ENCODE peak calls at places on chromosomes 6 and 20, in eight cellular contexts. W is ovary, D is omental fat pad, R is coronary artery, Z is fibroblast of the aortic adventitia, B is astrocyte of the cerebellum, Y is AG09319, E is lung. A is an unnamed sample.

GRCh38 chr6:45617441-45617840 is 239.7 kb upstream of the SUPT3H start:
- DNase-seq in W (no peak), D (no peak), R (no peak), Z (no peak), B (peak; percentile 61), Y (no peak), E (no peak), A (no peak)

GRCh38 chr6:116314878-116315277 is 35.1 kb upstream of the TSPYL1 start:
- DNase-seq in W (no peak), D (no peak), R (no peak), Z (no peak), B (no peak), Y (no peak), E (no peak), A (no peak)

GRCh38 chr6:113148576-113148975 is 708.6 kb upstream of the MARCKS start:
- DNase-seq in W (no peak), D (no peak), R (no peak), Z (peak; percentile 60), B (no peak), Y (no peak), E (no peak), A (no peak)

GRCh38 chr6:98843274-98844243 is 9.2 kb downstream of the POU3F2 start:
- DNase-seq in W (no peak), D (no peak), R (no peak), Z (no peak), B (no peak), Y (no peak), E (no peak), A (peak; percentile 62)

GRCh38 chr6:149212202-149212601 is 105.3 kb upstream of the TAB2 start:
- DNase-seq in W (no peak), D (no peak), R (no peak), Z (no peak), B (no peak), Y (no peak), E (no peak), A (no peak)

GRCh38 chr6:125528614-125529013 is 220.8 kb upstream of the HEY2 start:
- DNase-seq in W (no peak), D (no peak), R (no peak), Z (no peak), B (no peak), Y (no peak), E (no peak), A (no peak)

GRCh38 chr20:52047811-52048302 is 143.7 kb downstream of the ZFP64 start:
- DNase-seq in W (no peak), D (no peak), R (no peak), Z (no peak), B (peak; percentile 84), Y (no peak), E (no peak), A (no peak)

GRCh38 chr6:85353012-85353411 is 96.9 kb upstream of the NT5E start:
- DNase-seq in W (no peak), D (no peak), R (no peak), Z (no peak), B (no peak), Y (no peak), E (no peak), A (no peak)

GRCh38 chr6:125747589-125748533 is 1.6 kb upstream of the HEY2 start:
- DNase-seq in W (peak; percentile 55), D (no peak), R (peak; percentile 80), Z (no peak), B (no peak), Y (no peak), E (no peak), A (peak; percentile 88)

GRCh38 chr20:38181207-38181693 is 16.2 kb upstream of the TGM2 start:
- DNase-seq in W (no peak), D (peak; percentile 17), R (peak; percentile 65), Z (no peak), B (no peak), Y (no peak), E (no peak), A (no peak)
- TF ChIP-seq CTCF in W (no peak), D (no peak), R (no peak), Z (no peak), B (no peak), Y (no peak), E (no peak), A (no peak)

DNA sequence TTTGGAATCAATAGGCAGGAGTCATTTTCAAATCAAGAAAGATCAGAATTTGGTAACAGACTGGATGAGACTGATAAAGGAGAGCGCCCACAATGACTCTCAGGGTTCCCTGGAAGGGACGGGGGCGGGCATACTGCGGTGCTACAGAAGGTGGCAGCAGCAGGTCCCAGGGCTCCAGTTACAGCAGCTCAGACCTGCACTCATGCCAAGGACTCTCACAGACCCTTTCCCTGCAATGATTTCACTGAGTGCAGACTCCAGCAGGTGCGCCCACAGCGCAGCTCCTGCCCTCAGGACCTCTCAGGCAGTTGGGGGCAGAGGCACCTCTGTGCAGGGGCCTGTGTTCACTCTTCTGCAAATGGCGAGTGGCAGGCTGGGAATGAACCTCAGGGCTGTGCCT is 359.8 kb downstream of the ZFAND3 start:
- DNase-seq in W (no peak), D (no peak), R (no peak), Z (no peak), B (no peak), Y (no peak), E (no peak), A (peak; percentile 42)
- TF ChIP-seq CTCF in W (no peak), D (no peak), R (no peak), Z (no peak), B (no peak), Y (peak; percentile 3), E (no peak), A (no peak)

GRCh38 chr20:35025116-35025515 is 67.5 kb downstream of the TRPC4AP start:
- DNase-seq in W (no peak), D (no peak), R (no peak), Z (no peak), B (no peak), Y (no peak), E (no peak), A (no peak)
- TF ChIP-seq CTCF in W (no peak), D (no peak), R (no peak), Z (no peak), B (no peak), Y (no peak), E (no peak), A (no peak)

DNA sequence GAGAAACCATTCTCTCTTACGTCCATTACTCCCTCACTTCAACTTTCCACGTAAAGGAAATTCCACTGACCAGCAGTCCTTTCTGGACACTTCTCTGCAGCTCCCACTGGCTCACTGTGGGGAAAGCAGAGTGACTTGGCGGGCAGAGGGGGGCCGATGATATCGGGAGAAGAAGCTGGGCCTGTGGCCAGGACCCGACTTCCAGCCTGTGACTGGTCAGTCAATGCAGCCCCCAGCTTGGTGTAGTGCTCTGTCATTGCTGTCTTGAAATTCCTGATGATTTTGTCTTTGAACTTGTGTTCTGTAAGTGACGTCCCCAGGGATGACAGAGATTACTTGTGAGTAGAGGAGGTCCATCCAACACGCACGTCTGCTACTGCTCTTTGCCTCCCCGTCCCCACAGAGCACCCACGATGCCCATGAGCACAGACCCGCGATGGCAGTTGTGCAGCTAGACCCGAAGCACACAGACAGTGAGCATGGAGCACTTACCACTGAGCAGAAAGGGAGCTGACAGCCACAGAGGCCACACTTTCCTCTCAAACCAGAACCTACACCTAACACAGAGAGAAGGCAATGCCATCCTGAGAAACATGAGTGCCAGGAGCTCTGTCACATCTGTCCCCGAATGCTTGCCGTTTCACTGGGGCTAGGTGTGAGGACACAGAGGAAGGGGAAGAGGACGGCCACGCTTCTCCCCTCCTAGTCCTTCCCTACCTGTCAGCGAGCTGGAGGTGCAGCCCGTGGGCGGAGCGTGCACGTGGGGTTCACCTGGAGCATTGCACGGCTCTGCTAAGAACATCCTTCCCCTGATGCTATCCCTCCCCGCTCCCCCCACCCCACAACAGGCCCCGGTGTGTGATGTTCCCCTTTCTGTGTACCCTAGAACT is 25.7 kb downstream of the DACT2 start:
- DNase-seq in W (no peak), D (no peak), R (no peak), Z (no peak), B (no peak), Y (no peak), E (no peak), A (peak; percentile 66)
- TF ChIP-seq CTCF in W (no peak), D (no peak), R (no peak), Z (no peak), B (no peak), Y (no peak), E (no peak), A (no peak)

DNA sequence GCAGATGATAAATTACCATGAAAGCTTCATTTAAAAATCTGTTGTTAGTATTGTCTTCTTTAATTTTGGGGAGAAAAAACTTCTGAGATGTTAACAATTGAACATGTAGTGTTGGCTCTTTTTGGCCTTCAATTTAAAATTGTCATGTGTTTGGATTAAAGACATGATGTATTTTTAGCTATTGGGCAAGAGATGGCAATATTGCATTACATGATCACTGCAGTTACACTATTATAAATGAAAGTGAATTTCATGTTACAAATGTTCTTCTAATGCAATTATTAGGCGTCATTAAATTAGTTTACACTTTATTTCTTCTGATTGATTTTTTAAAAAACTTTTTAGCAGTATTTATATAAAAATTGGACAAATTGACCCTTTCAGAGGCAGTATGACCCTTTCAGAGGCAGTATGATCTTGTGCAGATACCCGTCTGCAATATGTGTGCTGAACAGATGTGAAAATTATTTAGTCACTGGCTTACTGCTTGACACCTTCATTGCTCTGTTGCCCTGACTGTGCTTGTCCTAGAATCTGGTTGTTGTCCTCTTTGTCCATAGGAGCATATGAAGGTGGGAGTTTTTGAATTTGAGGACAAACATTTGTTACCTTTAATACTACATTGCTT is 25.8 kb downstream of the CDKAL1 start:
- DNase-seq in W (no peak), D (no peak), R (no peak), Z (peak; percentile 48), B (no peak), Y (no peak), E (no peak), A (no peak)
- TF ChIP-seq CTCF in W (no peak), D (no peak), R (no peak), Z (no peak), B (no peak), Y (peak; percentile 13), E (no peak), A (no peak)

GRCh38 chr20:33444797-33445560 is 1.4 kb upstream of the SNTA1 start:
- DNase-seq in W (no peak), D (no peak), R (no peak), Z (no peak), B (no peak), Y (no peak), E (no peak), A (no peak)
- TF ChIP-seq CTCF in W (no peak), D (no peak), R (no peak), Z (peak; percentile 24), B (no peak), Y (peak; percentile 7), E (no peak), A (no peak)

GRCh38 chr6:145491126-145491525 is 244.2 kb downstream of the EPM2A start:
- DNase-seq in W (no peak), D (no peak), R (no peak), Z (no peak), B (no peak), Y (no peak), E (no peak), A (no peak)
- TF ChIP-seq CTCF in W (no peak), D (no peak), R (no peak), Z (no peak), B (no peak), Y (no peak), E (no peak), A (no peak)

A was measured in spleen.